ENCODE peak calls at places on chromosome 17, in nine cellular contexts. P is transverse colon, K is HCT116, N is K562, M is stomach, O is A549, H is IMR-90, J is sigmoid colon, Y is heart left ventricle. A is an unnamed sample.

GRCh38 chr17:48055531-48056245 is 7.5 kb downstream of the NFE2L1 start:
- DNase-seq in Y (no peak), P (no peak), H (peak), K (peak), J (no peak), M (no peak), O (no peak), N (no peak), A (peak)

GRCh38 chr17:13321932-13322701 is 279.6 kb downstream of the HS3ST3A1 start:
- DNase-seq in N (no peak), O (no peak), K (no peak), M (no peak), J (no peak), H (no peak), P (no peak), Y (no peak), A (no peak)

GRCh38 chr17:1074886-1075665 is 78.1 kb downstream of the TIMM22 start:
- DNase-seq in K (no peak), N (no peak), Y (peak), J (no peak), H (no peak), P (no peak), O (no peak), M (no peak), A (no peak)

GRCh38 chr17:77526728-77527355 is 386.1 kb downstream of the SEC14L1 start:
- DNase-seq in P (no peak), H (no peak), K (no peak), J (no peak), O (no peak), Y (no peak), N (no peak), M (peak), A (no peak)

GRCh38 chr17:34579979-34580684 is 750 bp downstream of the TMEM132E start:
- DNase-seq in Y (no peak), H (no peak), M (no peak), J (no peak), O (peak), N (no peak), P (no peak), K (no peak), A (no peak)

GRCh38 chr17:48465884-48466283 is 35.9 kb upstream of the SKAP1 start:
- DNase-seq in P (no peak), J (no peak), Y (no peak), N (no peak), O (no peak), M (no peak), H (no peak), K (no peak), A (no peak)

GRCh38 chr17:69335018-69335417 is 8.1 kb upstream of the ABCA5 start:
- DNase-seq in M (no peak), N (peak), H (peak), P (no peak), K (peak), O (peak), J (no peak), Y (no peak), A (peak)

GRCh38 chr17:80694992-80695912 is 150.6 kb downstream of the RPTOR start:
- DNase-seq in K (no peak), N (no peak), O (no peak), M (no peak), J (no peak), H (no peak), Y (no peak), P (no peak), A (no peak)

GRCh38 chr17:17412331-17412730 is 64.5 kb upstream of the MED9 start:
- DNase-seq in O (no peak), Y (no peak), H (peak), M (no peak), J (peak), N (no peak), K (no peak), P (no peak), A (no peak)

GRCh38 chr17:57874434-57875108 is 24.7 kb upstream of the MRPS23 start:
- DNase-seq in P (peak), Y (peak), N (no peak), K (no peak), O (no peak), H (peak), J (peak), M (no peak), A (no peak)

GRCh38 chr17:78933025-78933958 is 8.1 kb upstream of the TIMP2 start:
- DNase-seq in K (peak), N (no peak), O (peak), H (peak), J (peak), Y (no peak), P (peak), M (peak), A (no peak)

GRCh38 chr17:78934681-78935418 is 9.7 kb upstream of the TIMP2 start:
- DNase-seq in K (no peak), P (no peak), N (no peak), J (peak), Y (no peak), M (no peak), H (peak), O (no peak), A (no peak)

GRCh38 chr17:78937561-78937960 is 12.4 kb upstream of the TIMP2 start:
- DNase-seq in Y (no peak), M (no peak), N (peak), P (no peak), O (no peak), H (no peak), J (peak), K (no peak), A (no peak)

GRCh38 chr17:78935419-78936323 is 10.5 kb upstream of the TIMP2 start:
- DNase-seq in H (peak), M (peak), N (no peak), O (peak), Y (peak), P (peak), J (peak), K (no peak), A (no peak)

DNA sequence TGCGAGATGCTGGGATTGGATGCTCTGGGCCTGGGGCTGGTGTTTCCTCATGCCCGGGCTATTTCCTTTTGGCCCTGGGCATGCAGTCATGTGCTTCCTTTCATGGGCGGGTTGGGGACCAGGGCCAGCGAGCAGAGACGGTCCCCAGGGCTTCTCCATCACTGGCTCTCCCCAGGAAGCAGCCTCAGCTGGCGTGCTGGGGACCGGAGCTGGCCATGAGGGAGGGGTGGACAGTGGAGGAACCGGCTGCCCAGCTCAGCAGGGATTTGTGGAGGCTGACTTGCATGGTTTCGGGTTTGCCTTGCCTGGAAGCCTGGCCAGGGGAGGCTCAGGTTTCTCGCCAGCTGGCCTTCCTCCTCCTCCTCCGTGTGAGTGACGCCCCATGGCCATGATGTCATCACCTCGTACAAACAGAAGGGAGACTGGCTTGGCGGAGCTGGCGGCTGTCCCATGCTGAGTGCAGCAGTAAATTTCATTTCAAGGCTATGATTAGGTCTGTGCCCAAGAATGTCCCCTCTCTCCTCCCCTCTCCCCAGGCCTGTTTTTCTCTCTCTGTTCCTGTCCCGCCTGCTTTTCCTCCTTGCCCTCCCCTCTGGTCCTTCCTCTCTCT is 8.9 kb upstream of the TIMP2 start:
- DNase-seq in J (peak), M (peak), P (peak), Y (peak), H (peak), N (no peak), K (no peak), O (peak), A (peak)
- TF ChIP-seq POLR2A in J (no peak), M (no peak), P (no peak), Y (no peak), H (peak), N (no peak), K (no peak), O (peak), A (no peak)

GRCh38 chr17:7886227-7887037 is 2.2 kb upstream of the CHD3 start:
- DNase-seq in H (peak), K (no peak), M (peak), N (no peak), P (peak), Y (peak), J (peak), O (peak), A (peak)

GRCh38 chr17:7887038-7887481 is 1.5 kb upstream of the CHD3 start:
- DNase-seq in N (no peak), J (no peak), Y (no peak), M (no peak), K (no peak), H (no peak), P (no peak), O (no peak), A (no peak)

GRCh38 chr17:7884581-7885356 is 3.8 kb upstream of the CHD3 start:
- DNase-seq in K (no peak), N (peak), H (no peak), P (peak), J (no peak), M (peak), Y (peak), O (no peak), A (peak)

GRCh38 chr17:7883781-7884386 is 4.7 kb upstream of the CHD3 start:
- DNase-seq in P (no peak), N (peak), J (no peak), Y (no peak), M (no peak), O (peak), K (no peak), H (peak), A (peak)

DNA sequence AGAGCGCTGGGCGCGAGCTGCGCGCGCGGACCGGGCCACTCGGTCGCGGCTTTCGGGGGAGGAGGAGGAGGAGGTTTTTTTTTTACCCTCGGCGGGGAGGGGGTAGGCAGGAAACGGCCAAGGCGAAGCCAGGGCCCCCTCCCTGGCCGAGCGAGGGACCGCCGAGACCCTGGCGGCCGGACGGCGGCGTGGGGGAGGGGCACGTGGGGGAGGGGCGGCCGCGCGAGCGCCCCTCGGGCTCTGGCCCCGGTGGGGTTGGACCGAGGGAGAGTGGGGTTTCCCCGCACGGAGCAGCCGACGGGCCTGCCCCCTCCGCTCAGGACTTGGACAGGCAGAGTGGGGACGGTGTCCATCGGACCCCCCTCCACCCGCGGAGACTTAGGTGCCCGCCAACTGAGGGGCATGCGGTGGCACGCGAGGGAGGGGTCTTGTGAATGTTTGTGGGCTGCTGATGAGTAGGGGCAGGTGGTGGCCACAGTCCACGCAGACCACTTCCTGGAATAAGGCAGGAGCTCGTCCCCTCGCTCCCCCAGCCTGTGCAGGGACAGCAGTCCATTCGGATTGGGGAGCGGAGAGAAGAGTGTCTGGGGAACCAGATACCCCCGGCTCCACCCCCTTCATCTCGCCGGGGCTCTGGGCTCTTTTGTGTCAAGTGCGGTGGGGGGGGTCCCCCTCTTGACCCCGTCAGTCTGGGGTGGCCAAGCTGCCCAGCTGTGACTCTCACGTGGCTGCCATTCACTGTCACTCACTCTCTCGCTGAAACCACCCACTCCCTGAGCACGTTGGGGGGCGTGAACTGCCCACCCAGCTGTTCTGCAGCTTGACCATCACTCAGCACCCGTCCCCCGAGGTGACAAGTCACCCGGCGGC is 3.0 kb upstream of the CHD3 start:
- DNase-seq in M (peak), O (peak), H (peak), K (no peak), Y (peak), N (peak), P (peak), J (peak), A (peak)
- TF ChIP-seq POLR2A in M (no peak), O (peak), H (no peak), K (no peak), Y (no peak), N (peak), P (no peak), J (no peak), A (peak)

GRCh38 chr17:30821751-30822723 is 2.5 kb downstream of the CRLF3 start:
- DNase-seq in H (no peak), Y (no peak), O (no peak), N (no peak), P (no peak), K (no peak), J (no peak), M (no peak), A (peak)

GRCh38 chr17:30827082-30827481 is 2.6 kb upstream of the CRLF3 start:
- DNase-seq in P (no peak), O (no peak), H (no peak), N (no peak), K (no peak), Y (no peak), M (no peak), J (no peak), A (no peak)

GRCh38 chr17:30823425-30823824 is 1.1 kb downstream of the CRLF3 start:
- DNase-seq in O (no peak), Y (no peak), M (no peak), N (no peak), K (no peak), J (no peak), P (no peak), H (no peak), A (peak)

GRCh38 chr17:30824002-30824355 is 513 bp downstream of the CRLF3 start:
- DNase-seq in P (peak), M (no peak), N (peak), O (peak), H (no peak), K (no peak), Y (no peak), J (no peak), A (peak)

DNA sequence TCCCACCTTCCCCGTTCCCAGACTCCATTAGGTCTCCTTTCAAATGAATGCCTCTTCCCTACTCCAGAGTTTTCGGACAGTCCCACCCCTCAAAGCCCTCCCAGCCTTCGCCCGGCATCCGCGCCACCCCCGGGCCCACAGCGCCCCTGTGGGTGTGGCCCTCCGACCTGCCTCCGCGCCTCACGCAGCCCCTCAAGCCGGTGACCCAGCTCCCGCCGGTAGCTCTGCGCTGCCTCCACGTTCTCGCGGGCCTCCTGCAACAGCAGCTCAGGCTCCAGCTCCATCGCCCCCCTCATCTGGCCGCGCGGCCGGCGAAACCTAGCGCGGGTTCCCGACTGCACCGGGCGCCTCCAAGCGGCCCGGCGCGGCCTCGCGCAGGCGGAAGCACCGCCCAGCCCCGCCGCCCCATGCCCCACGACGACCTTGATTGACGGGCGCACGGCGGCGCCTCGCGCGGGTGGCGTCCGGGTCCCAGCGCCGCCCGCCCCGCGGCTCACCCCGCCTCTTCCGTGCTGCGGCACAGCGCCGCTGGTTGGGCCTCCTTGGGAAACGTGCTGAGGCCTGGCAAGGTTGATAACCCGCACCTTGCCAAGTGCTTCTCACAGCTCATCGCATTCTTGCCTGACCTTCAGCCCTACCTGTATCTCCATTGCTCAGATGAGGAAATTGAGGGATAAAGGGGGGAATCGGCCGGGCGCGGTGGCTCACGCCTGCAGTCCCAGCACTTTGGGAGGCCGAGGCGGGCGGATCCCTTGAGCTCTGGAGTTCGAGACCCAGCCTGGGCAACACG is at the start of gene CRLF3:
- DNase-seq in Y (peak), J (peak), K (peak), H (peak), M (peak), P (peak), N (peak), O (peak), A (peak)
- TF ChIP-seq POLR2A in Y (no peak), J (peak), K (peak), H (peak), M (no peak), P (peak), N (peak), O (peak), A (peak)

DNA sequence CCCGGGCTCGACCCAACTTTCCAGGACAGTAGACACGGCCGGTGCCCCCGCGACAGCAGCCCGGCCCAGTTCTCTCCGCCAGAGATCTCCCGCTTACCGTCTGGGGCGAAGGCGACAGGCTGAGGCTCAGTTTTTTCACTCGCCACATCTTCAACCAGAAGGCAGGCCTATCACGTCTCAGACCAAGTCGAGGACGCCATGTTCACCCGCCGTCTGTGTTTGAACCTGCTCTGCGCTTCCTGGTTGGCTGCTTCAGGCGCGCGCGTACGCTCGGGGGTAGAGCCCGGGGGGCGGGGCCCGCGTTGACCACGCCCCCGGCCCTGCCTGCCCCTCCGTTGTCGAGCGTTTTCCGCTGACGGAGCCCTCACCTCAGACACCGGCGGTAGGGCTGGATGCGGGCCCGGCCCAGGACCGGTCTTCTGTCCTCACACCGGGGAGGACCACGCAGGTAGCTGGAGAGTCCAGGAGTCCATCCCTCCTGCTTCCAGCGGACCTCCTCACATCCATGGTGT is at the start of gene SPAG5:
- DNase-seq in P (peak), N (peak), M (peak), Y (peak), J (peak), K (peak), H (peak), O (peak), A (peak)
- TF ChIP-seq POLR2A in P (peak), N (peak), M (peak), Y (peak), J (peak), K (peak), H (peak), O (peak), A (peak)

GRCh38 chr17:83079766-83080616 is 582 bp downstream of the METRNL start:
- DNase-seq in H (no peak), P (no peak), Y (no peak), M (no peak), O (peak), N (peak), K (no peak), J (no peak), A (no peak)

GRCh38 chr17:83078378-83079339 is 750 bp upstream of the METRNL start:
- DNase-seq in H (no peak), N (peak), O (no peak), P (no peak), M (no peak), Y (no peak), J (peak), K (no peak), A (no peak)

GRCh38 chr17:83080641-83081560 is 1.5 kb downstream of the METRNL start:
- DNase-seq in N (peak), J (no peak), M (peak), Y (no peak), P (peak), O (no peak), H (peak), K (no peak), A (no peak)

GRCh38 chr17:83077411-83077810 is 2.0 kb upstream of the METRNL start:
- DNase-seq in J (no peak), Y (no peak), P (no peak), M (peak), O (no peak), N (no peak), K (no peak), H (no peak), A (no peak)

DNA sequence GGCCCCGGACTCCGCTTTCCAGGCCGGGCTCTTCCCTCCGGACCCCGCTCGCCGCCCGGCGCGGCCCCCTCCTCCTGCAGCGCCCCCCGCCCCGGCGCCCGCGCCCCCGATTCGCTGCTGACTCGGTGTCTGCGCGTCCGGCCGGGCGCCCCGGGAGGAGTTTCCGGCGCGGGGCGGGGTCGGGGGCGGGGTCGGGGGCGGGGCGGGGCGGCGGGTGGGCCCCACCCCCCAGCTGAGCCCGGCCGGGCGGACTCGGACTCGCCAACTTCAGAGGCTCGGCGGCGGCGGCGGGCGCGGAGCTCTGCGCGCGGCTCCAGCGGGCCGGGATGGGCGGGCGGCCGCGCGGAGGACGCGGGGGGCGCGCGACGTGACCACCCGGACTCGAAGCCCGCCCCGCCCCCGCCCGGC is at the start of gene METRNL:
- DNase-seq in M (peak), N (peak), J (peak), O (peak), Y (peak), H (peak), K (no peak), P (peak), A (peak)
- TF ChIP-seq POLR2A in M (no peak), N (no peak), J (no peak), O (peak), Y (no peak), H (peak), K (peak), P (no peak), A (no peak)

GRCh38 chr17:82083533-82084359 is 14.3 kb downstream of the FASN start:
- DNase-seq in Y (no peak), N (no peak), O (no peak), M (no peak), P (no peak), J (no peak), K (no peak), H (no peak), A (no peak)

GRCh38 chr17:82083009-82083408 is 15.0 kb downstream of the FASN start:
- DNase-seq in H (no peak), M (no peak), P (no peak), N (no peak), K (no peak), J (no peak), Y (no peak), O (no peak), A (no peak)

GRCh38 chr17:82085031-82085861 is 12.8 kb downstream of the FASN start:
- DNase-seq in O (no peak), P (no peak), Y (no peak), N (no peak), H (no peak), J (no peak), M (no peak), K (no peak), A (no peak)

GRCh38 chr17:82085931-82086764 is 11.9 kb downstream of the FASN start:
- DNase-seq in Y (no peak), H (no peak), J (no peak), K (no peak), N (no peak), P (no peak), M (no peak), O (no peak), A (no peak)

GRCh38 chr17:82084373-82085030 is 13.5 kb downstream of the FASN start:
- DNase-seq in N (no peak), P (no peak), M (no peak), J (no peak), Y (no peak), O (no peak), H (no peak), K (no peak), A (no peak)
- TF ChIP-seq POLR2A in N (peak), P (no peak), M (no peak), J (no peak), Y (no peak), O (no peak), H (no peak), K (no peak), A (no peak)

A was measured in erythroblast.